ENCODE peak calls at places on chromosomes 11 and 22, in five cellular contexts. X, Y, O, K and I are unnamed samples.

GRCh38 chr11:19183641-19184040 is 18.1 kb downstream of the CSRP3 start:
- DNase-seq in X (no peak), Y (no peak), O (no peak), K (no peak), I (peak; percentile 76)

GRCh38 chr11:46216040-46216764 is 61.3 kb upstream of the CREB3L1 start:
- DNase-seq in X (no peak), Y (no peak), O (peak; percentile 19), K (no peak), I (no peak)

GRCh38 chr11:100010393-100010792 is 676.7 kb upstream of the ARHGAP42 start:
- DNase-seq in X (no peak), Y (no peak), O (no peak), K (no peak), I (peak; percentile 66)

GRCh38 chr11:65920035-65920802 is 993 bp downstream of the DRAP1 start:
- DNase-seq in X (no peak), Y (no peak), O (no peak), K (no peak), I (no peak)

GRCh38 chr11:4865855-4866254 is 15.8 kb upstream of the OR51T1 start:
- DNase-seq in X (no peak), Y (no peak), O (no peak), K (no peak), I (no peak)

GRCh38 chr11:47711816-47712215 is 3.4 kb downstream of the AGBL2 start:
- DNase-seq in X (no peak), Y (no peak), O (no peak), K (no peak), I (no peak)

GRCh38 chr11:692824-693414 is 2.1 kb downstream of the DEAF1 start:
- DNase-seq in X (no peak), Y (no peak), O (no peak), K (no peak), I (no peak)

GRCh38 chr11:92473736-92474135 is 249.1 kb downstream of the FAT3 start:
- DNase-seq in X (peak; percentile 6), Y (peak; percentile 40), O (peak; percentile 41), K (no peak), I (peak; percentile 4)

GRCh38 chr11:45607995-45608394 is 57.4 kb downstream of the CHST1 start:
- DNase-seq in X (no peak), Y (no peak), O (peak; percentile 7), K (no peak), I (no peak)

GRCh38 chr22:22460635-22461034 is 47.9 kb downstream of the ZNF280B start:
- DNase-seq in X (no peak), Y (no peak), O (no peak), K (no peak), I (peak; percentile 26)

GRCh38 chr11:94912806-94913205 is 60.5 kb downstream of the CWC15 start:
- DNase-seq in X (no peak), Y (no peak), O (no peak), K (no peak), I (no peak)

GRCh38 chr11:75743711-75744563 is 24.6 kb upstream of the DGAT2 start:
- DNase-seq in X (no peak), Y (no peak), O (no peak), K (no peak), I (no peak)

GRCh38 chr11:704799-705645 is 1.0 kb upstream of the EPS8L2 start:
- DNase-seq in X (no peak), Y (no peak), O (no peak), K (no peak), I (no peak)

GRCh38 chr11:47270331-47271271 is 668 bp downstream of the MADD start:
- DNase-seq in X (peak; percentile 32), Y (peak; percentile 55), O (peak; percentile 36), K (no peak), I (peak; percentile 83)

GRCh38 chr11:70065318-70066135 is 12.6 kb upstream of the ANO1 start:
- DNase-seq in X (no peak), Y (no peak), O (no peak), K (no peak), I (no peak)

GRCh38 chr11:42338056-42338455 is 878.6 kb upstream of the LRRC4C start:
- DNase-seq in X (no peak), Y (no peak), O (no peak), K (no peak), I (no peak)

GRCh38 chr11:47467372-47467771 is 18.4 kb upstream of the RAPSN start:
- DNase-seq in X (no peak), Y (no peak), O (no peak), K (no peak), I (no peak)

GRCh38 chr22:45785458-45785857 is 113.8 kb downstream of the ATXN10 start:
- DNase-seq in X (no peak), Y (no peak), O (no peak), K (no peak), I (no peak)

GRCh38 chr22:37492428-37493344 is 6.5 kb upstream of the MFNG start:
- DNase-seq in X (no peak), Y (peak; percentile 60), O (peak; percentile 45), K (no peak), I (peak; percentile 55)

GRCh38 chr11:130180491-130180890 is 20.9 kb downstream of the ST14 start:
- DNase-seq in X (no peak), Y (peak; percentile 15), O (no peak), K (no peak), I (no peak)

GRCh38 chr11:87361891-87362290 is 324.2 kb downstream of the TMEM135 start:
- DNase-seq in X (no peak), Y (no peak), O (no peak), K (no peak), I (no peak)

GRCh38 chr22:38071421-38072321 is 12.3 kb downstream of the SLC16A8 start:
- DNase-seq in X (no peak), Y (no peak), O (no peak), K (no peak), I (no peak)

GRCh38 chr22:39514373-39514973 is 5.9 kb upstream of the ATF4 start:
- DNase-seq in X (no peak), Y (peak; percentile 40), O (no peak), K (peak; percentile 72), I (peak; percentile 68)

GRCh38 chr22:41171996-41172395 is 33.1 kb upstream of the L3MBTL2 start:
- DNase-seq in X (no peak), Y (no peak), O (no peak), K (no peak), I (no peak)

GRCh38 chr11:35968386-35969088 is 24.7 kb downstream of the LDLRAD3 start:
- DNase-seq in X (no peak), Y (peak; percentile 41), O (no peak), K (no peak), I (no peak)

GRCh38 chr22:24428751-24429410 is 1.5 kb downstream of the ADORA2A start:
- DNase-seq in X (no peak), Y (no peak), O (no peak), K (no peak), I (no peak)

GRCh38 chr11:65215441-65216076 is 33.8 kb downstream of the CAPN1 start:
- DNase-seq in X (no peak), Y (no peak), O (no peak), K (no peak), I (peak; percentile 52)

GRCh38 chr11:27216268-27217149 is 146.5 kb downstream of the CCDC34 start:
- DNase-seq in X (no peak), Y (peak; percentile 73), O (peak; percentile 70), K (no peak), I (peak; percentile 83)